ENCODE peak calls at places on chromosomes 16 and 17, in six cellular contexts. Q is AG04450, G is BE2C, M is GM06990, O is neural crest cell, P is RWPE1. W is an unnamed sample.

GRCh38 chr17:77118251-77118928 is 22.4 kb upstream of the SEC14L1 start:
- DNase-seq in G (no peak), M (no peak), O (no peak), P (peak; percentile 48), Q (no peak), W (no peak)

GRCh38 chr16:23866628-23867027 is 30.8 kb downstream of the PRKCB start:
- DNase-seq in M (no peak), O (no peak), Q (no peak), G (no peak), P (no peak), W (no peak)

GRCh38 chr17:21199311-21199710 is 14.7 kb downstream of the TMEM11 start:
- DNase-seq in M (no peak), G (no peak), P (no peak), O (no peak), Q (no peak), W (no peak)

GRCh38 chr17:376936-377863 is 24.6 kb upstream of the RPH3AL start:
- DNase-seq in O (no peak), G (no peak), M (no peak), P (no peak), Q (no peak), W (no peak)

GRCh38 chr17:39199673-39199985 is 454 bp upstream of the RPL19 start:
- DNase-seq in G (no peak), P (no peak), Q (no peak), M (no peak), O (no peak), W (no peak)

GRCh38 chr17:17370711-17371110 is 67.5 kb downstream of the NT5M start:
- DNase-seq in P (no peak), G (no peak), Q (no peak), M (no peak), O (no peak), W (no peak)

GRCh38 chr16:29696881-29697331 is 17.9 kb downstream of the QPRT start:
- DNase-seq in G (no peak), M (no peak), Q (no peak), P (no peak), O (no peak), W (no peak)

GRCh38 chr17:79657861-79658810 is 47.3 kb upstream of the RBFOX3 start:
- DNase-seq in P (no peak), Q (no peak), M (no peak), G (no peak), O (no peak), W (no peak)

GRCh38 chr16:17252064-17252463 is 218.7 kb downstream of the XYLT1 start:
- DNase-seq in O (no peak), Q (no peak), G (no peak), P (no peak), M (no peak), W (no peak)

GRCh38 chr17:50143461-50144176 is 6.9 kb downstream of the PPP1R9B start:
- DNase-seq in G (no peak), M (no peak), P (no peak), O (no peak), Q (no peak), W (no peak)

GRCh38 chr16:87963400-87963799 is 12.2 kb downstream of the BANP start:
- DNase-seq in O (no peak), G (no peak), P (peak; percentile 75), M (no peak), Q (no peak), W (no peak)

GRCh38 chr16:13324861-13325260 is 423.5 kb downstream of the SHISA9 start:
- DNase-seq in P (no peak), G (no peak), O (no peak), Q (no peak), M (no peak), W (no peak)

GRCh38 chr17:72591500-72592241 is 470.9 kb downstream of the SOX9 start:
- DNase-seq in G (peak; percentile 50), Q (no peak), M (peak; percentile 24), P (no peak), O (peak; percentile 25), W (no peak)

GRCh38 chr16:8936421-8936820 is 27.3 kb downstream of the USP7 start:
- DNase-seq in O (no peak), M (no peak), P (peak; percentile 69), Q (no peak), G (peak; percentile 65), W (peak; percentile 75)

GRCh38 chr17:63780507-63780906 is 6.5 kb downstream of the DDX42 start:
- DNase-seq in Q (no peak), P (peak; percentile 66), G (no peak), O (no peak), M (no peak), W (no peak)

GRCh38 chr16:79411357-79411756 is 189.2 kb downstream of the MAF start:
- DNase-seq in G (no peak), M (no peak), O (no peak), P (no peak), Q (no peak), W (no peak)

GRCh38 chr17:9893606-9894005 is 11.5 kb downstream of the RCVRN start:
- DNase-seq in M (no peak), P (no peak), Q (no peak), O (no peak), G (no peak), W (no peak)

GRCh38 chr16:78122774-78123315 is 23.4 kb downstream of the WWOX start:
- DNase-seq in O (no peak), Q (peak; percentile 15), M (peak; percentile 36), P (peak; percentile 41), G (peak; percentile 24), W (peak; percentile 60)

GRCh38 chr17:47694018-47694817 is at the start of gene TBKBP1:
- DNase-seq in P (no peak), O (peak; percentile 87), M (no peak), G (peak; percentile 82), Q (no peak), W (peak; percentile 67)

GRCh38 chr16:5045499-5046115 is 11.9 kb upstream of the NAGPA start:
- DNase-seq in Q (no peak), G (no peak), O (no peak), P (no peak), M (no peak), W (no peak)

GRCh38 chr16:74053310-74053709 is 243.3 kb upstream of the PSMD7 start:
- DNase-seq in O (no peak), P (no peak), G (no peak), Q (no peak), M (no peak), W (no peak)

DNA sequence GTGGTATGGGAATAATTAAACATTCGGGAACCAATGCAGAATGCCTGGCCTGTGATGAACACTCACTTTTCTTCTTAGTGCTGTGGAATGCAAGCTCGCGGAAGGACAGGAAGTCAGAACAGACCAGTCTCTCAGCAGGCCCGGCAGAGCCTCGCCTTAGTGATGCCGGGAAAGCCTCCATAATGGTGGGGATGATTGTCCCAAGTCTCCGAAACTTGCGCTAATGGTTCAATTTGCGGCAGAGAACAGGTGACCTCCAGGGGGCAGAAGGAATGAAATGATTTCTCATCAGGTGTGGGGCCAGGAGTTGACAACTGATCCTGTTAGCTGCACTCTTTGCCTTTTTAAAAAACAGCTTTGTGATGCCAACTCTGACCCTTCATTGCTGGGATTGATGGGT is 170.6 kb downstream of the GSG1L start:
- DNase-seq in Q (no peak), P (no peak), O (no peak), M (no peak), G (no peak), W (no peak)
- TF ChIP-seq CTCF in Q (peak; percentile 4), P (no peak), O (no peak), M (no peak), G (peak; percentile 23), W (no peak)

GRCh38 chr17:34306466-34306865 is 12.8 kb upstream of the CCL8 start:
- DNase-seq in M (no peak), G (no peak), O (no peak), Q (no peak), P (peak; percentile 29), W (no peak)
- TF ChIP-seq CTCF in M (no peak), G (peak; percentile 36), O (no peak), Q (peak; percentile 61), P (no peak), W (no peak)

GRCh38 chr16:30979170-30980067 is 5.6 kb upstream of the HSD3B7 start:
- DNase-seq in M (no peak), G (no peak), Q (no peak), P (no peak), O (no peak), W (no peak)

GRCh38 chr16:30976486-30976885 is 8.5 kb upstream of the HSD3B7 start:
- DNase-seq in G (no peak), M (no peak), O (no peak), Q (no peak), P (no peak), W (no peak)

GRCh38 chr16:30980434-30980833 is 4.6 kb upstream of the HSD3B7 start:
- DNase-seq in Q (no peak), P (no peak), M (no peak), O (no peak), G (no peak), W (no peak)

GRCh38 chr16:30980068-30980371 is 5.0 kb upstream of the HSD3B7 start:
- DNase-seq in G (no peak), P (no peak), O (no peak), Q (no peak), M (no peak), W (no peak)

DNA sequence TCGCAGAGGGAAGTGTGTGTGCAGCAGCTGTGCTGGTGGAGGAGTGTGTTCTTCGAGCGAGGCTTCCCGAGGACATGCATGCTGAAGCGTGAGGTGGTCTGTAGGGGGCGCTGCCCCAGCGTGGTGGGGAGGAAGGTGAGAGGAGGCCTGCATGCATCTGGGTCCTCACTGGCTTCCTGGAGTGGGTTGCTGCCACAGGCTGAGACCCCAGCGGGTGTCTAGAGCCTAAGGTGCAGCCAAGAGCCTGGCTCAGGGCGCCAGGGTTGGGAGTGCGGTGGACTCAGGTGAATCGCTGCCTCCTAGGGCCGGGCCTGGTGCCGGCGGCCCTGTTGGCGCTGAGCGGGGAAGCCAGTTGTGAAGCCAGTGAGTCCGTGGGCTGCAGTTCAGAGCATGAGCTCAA is 7.5 kb upstream of the HSD3B7 start:
- DNase-seq in Q (no peak), G (peak; percentile 47), P (no peak), M (no peak), O (no peak), W (no peak)
- TF ChIP-seq CTCF in Q (peak; percentile 30), G (peak; percentile 53), P (peak; percentile 9), M (peak; percentile 38), O (peak; percentile 45), W (no peak)

DNA sequence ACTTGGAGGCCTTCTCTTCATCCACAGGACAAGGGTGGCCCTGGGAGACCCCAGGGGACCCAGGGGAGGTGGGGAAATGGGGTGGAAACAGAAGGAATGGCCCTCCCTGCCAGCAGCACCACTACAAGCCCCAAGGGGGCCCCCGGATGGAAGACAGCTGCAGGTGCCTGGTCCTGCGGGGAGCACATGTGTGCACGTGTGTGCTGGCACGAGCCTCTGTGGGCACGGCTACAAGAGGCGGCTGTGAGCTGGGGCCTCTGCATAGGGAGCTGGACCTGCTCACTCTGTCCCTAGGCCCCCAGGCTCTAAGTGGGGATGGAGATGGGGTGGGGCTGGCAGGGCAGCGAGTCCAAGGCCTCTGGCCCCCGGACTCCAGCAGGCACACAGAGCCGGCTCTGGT is 13.2 kb upstream of the AATK start:
- DNase-seq in M (no peak), O (no peak), Q (no peak), G (no peak), P (no peak), W (no peak)
- TF ChIP-seq CTCF in M (no peak), O (no peak), Q (no peak), G (no peak), P (no peak), W (no peak)

W was measured in GM13976.